ENCODE peak calls at places on chromosomes 16 and 17, in nine cellular contexts. E is foreskin fibroblast, K is fibroblast of lung, S is stomach, J is body of pancreas, Z is mucosa of descending colon, R is neural crest cell, F is HCT116, I is tibial artery. G is an unnamed sample.

GRCh38 chr16:49800876-49801275 is 55.0 kb downstream of the ZNF423 start:
- DNase-seq in E (no peak), K (no peak), S (no peak), J (no peak), Z (no peak), R (no peak), F (no peak), I (no peak), G (no peak)

GRCh38 chr17:67490471-67490870 is 113.4 kb downstream of the PITPNC1 start:
- DNase-seq in E (no peak), K (no peak), S (no peak), J (no peak), Z (no peak), R (no peak), F (no peak), I (no peak), G (no peak)

GRCh38 chr16:57017251-57017650 is 27.9 kb downstream of the NLRC5 start:
- DNase-seq in E (no peak), K (no peak), S (no peak), J (no peak), Z (no peak), R (no peak), F (no peak), I (no peak), G (no peak)

GRCh38 chr16:18050234-18050633 is 286.3 kb downstream of the NPIPA8 start:
- DNase-seq in E (no peak), K (no peak), S (no peak), J (no peak), Z (no peak), R (no peak), F (no peak), I (no peak), G (no peak)

GRCh38 chr17:67845374-67845773 is 20.1 kb downstream of the BPTF start:
- DNase-seq in E (no peak), K (no peak), S (no peak), J (no peak), Z (no peak), R (no peak), F (no peak), I (no peak), G (no peak)

GRCh38 chr16:72884037-72884436 is 163.9 kb downstream of the ZFHX3 start:
- DNase-seq in E (peak; percentile 47), K (peak; percentile 33), S (no peak), J (no peak), Z (no peak), R (no peak), F (no peak), I (no peak), G (no peak)

GRCh38 chr16:10622036-10622921 is 41.9 kb upstream of the EMP2 start:
- DNase-seq in E (no peak), K (no peak), S (no peak), J (no peak), Z (no peak), R (no peak), F (no peak), I (no peak), G (no peak)

GRCh38 chr16:66900721-66901441 is 17.8 kb downstream of the CDH16 start:
- DNase-seq in E (peak; percentile 32), K (no peak), S (no peak), J (no peak), Z (peak; percentile 65), R (no peak), F (no peak), I (no peak), G (no peak)

GRCh38 chr17:65270932-65271700 is 133.9 kb downstream of the RGS9 start:
- DNase-seq in E (no peak), K (peak; percentile 11), S (no peak), J (no peak), Z (no peak), R (no peak), F (no peak), I (no peak), G (no peak)

GRCh38 chr16:68640972-68641371 is 4.1 kb upstream of the CDH3 start:
- DNase-seq in E (peak; percentile 51), K (no peak), S (peak; percentile 29), J (no peak), Z (no peak), R (no peak), F (no peak), I (no peak), G (no peak)

GRCh38 chr17:36741019-36741902 is 139.9 kb downstream of the MRM1 start:
- DNase-seq in E (no peak), K (no peak), S (no peak), J (no peak), Z (no peak), R (no peak), F (no peak), I (no peak), G (no peak)

GRCh38 chr17:75242461-75243042 is 18.9 kb downstream of the GGA3 start:
- DNase-seq in E (no peak), K (no peak), S (no peak), J (no peak), Z (no peak), R (no peak), F (no peak), I (no peak), G (no peak)

GRCh38 chr17:58534901-58535421 is 20.5 kb upstream of the MTMR4 start:
- DNase-seq in E (peak; percentile 76), K (peak; percentile 51), S (no peak), J (no peak), Z (no peak), R (no peak), F (peak; percentile 24), I (no peak), G (no peak)

GRCh38 chr17:58541249-58541648 is 26.8 kb upstream of the MTMR4 start:
- DNase-seq in E (peak; percentile 24), K (no peak), S (no peak), J (no peak), Z (no peak), R (no peak), F (peak; percentile 54), I (no peak), G (no peak)

GRCh38 chr17:2195729-2196128 is 107.9 kb downstream of the SMG6 start:
- DNase-seq in E (peak; percentile 34), K (no peak), S (no peak), J (no peak), Z (no peak), R (no peak), F (no peak), I (no peak), G (no peak)

GRCh38 chr17:76718516-76718915 is 7.8 kb upstream of the MXRA7 start:
- DNase-seq in E (no peak), K (no peak), S (no peak), J (no peak), Z (no peak), R (no peak), F (no peak), I (no peak), G (no peak)

GRCh38 chr17:704111-704864 is 10.4 kb downstream of the VPS53 start:
- DNase-seq in E (peak; percentile 28), K (no peak), S (no peak), J (no peak), Z (no peak), R (no peak), F (no peak), I (no peak), G (no peak)

GRCh38 chr17:4988168-4988567 is 693 bp upstream of the CAMTA2 start:
- DNase-seq in E (peak; percentile 22), K (no peak), S (no peak), J (no peak), Z (no peak), R (no peak), F (no peak), I (no peak), G (peak; percentile 62)

GRCh38 chr17:3935140-3935542 is 18.9 kb upstream of the P2RX1 start:
- DNase-seq in E (peak; percentile 67), K (peak; percentile 79), S (peak; percentile 87), J (peak; percentile 75), Z (peak; percentile 82), R (peak; percentile 62), F (peak; percentile 41), I (no peak), G (no peak)

GRCh38 chr17:57959929-57960328 is 4.7 kb upstream of the CUEDC1 start:
- DNase-seq in E (no peak), K (no peak), S (no peak), J (no peak), Z (no peak), R (no peak), F (no peak), I (peak; percentile 4), G (no peak)

GRCh38 chr17:63434951-63435571 is 11.0 kb downstream of the CYB561 start:
- DNase-seq in E (peak; percentile 69), K (peak; percentile 29), S (peak; percentile 96), J (peak; percentile 93), Z (peak; percentile 81), R (no peak), F (peak; percentile 37), I (peak; percentile 65), G (no peak)
- TF ChIP-seq CTCF in E (peak; percentile 20), K (no peak), S (no peak), J (no peak), Z (no peak), R (no peak), F (peak; percentile 72), I (no peak), G (no peak)

DNA sequence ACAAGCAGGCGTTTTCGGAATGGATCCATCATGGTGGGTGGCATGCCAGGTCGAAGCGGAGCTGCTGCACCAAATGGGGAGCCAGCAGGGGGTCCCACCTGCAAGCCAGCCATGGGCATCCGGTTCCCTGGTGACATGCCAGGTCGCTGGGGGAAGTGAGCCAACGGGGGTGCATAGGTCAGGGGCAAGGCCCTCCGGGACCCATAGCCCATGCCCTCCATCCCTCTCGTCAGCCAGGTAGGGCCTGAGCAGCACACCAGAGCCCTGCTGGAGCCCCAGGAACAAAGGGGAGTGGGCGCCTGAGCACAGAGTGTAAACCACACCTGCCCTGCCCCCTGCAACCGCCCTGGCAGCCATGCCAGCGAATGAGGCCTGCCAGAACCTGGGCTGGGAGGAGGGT is 5.0 kb downstream of the SMARCD2 start:
- DNase-seq in E (no peak), K (no peak), S (no peak), J (no peak), Z (no peak), R (no peak), F (no peak), I (no peak), G (no peak)
- TF ChIP-seq CTCF in E (no peak), K (no peak), S (no peak), J (no peak), Z (no peak), R (no peak), F (no peak), I (no peak), G (no peak)

DNA sequence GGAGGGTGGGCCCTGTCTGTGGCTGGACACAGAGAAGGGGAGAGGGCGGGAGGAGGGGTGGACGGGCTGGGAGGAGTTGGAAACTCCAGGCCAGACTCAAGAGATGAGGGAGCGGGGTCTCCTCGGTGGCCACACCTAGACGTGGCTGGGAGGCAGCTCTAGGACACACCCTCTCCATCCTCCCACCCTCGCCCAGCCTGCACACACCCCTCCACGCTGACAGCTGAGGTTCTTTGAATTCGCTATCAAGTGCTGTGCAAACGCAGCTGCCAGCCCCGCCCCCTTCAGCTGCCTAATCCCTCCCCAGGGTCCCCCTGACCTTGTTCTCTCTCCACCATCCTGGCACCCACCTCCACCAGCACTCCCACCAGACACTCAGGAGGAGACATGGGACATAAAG is 48.7 kb downstream of the DNAH17 start:
- DNase-seq in E (no peak), K (no peak), S (no peak), J (no peak), Z (peak; percentile 14), R (no peak), F (no peak), I (no peak), G (no peak)
- TF ChIP-seq CTCF in E (no peak), K (no peak), S (no peak), J (no peak), Z (no peak), R (no peak), F (no peak), I (no peak), G (no peak)

GRCh38 chr17:21039839-21040575 is 2.8 kb downstream of the USP22 start:
- DNase-seq in E (peak; percentile 58), K (peak; percentile 48), S (no peak), J (peak; percentile 35), Z (peak; percentile 31), R (no peak), F (peak; percentile 53), I (no peak), G (no peak)
- TF ChIP-seq CTCF in E (peak; percentile 35), K (peak; percentile 36), S (no peak), J (no peak), Z (no peak), R (peak; percentile 59), F (peak; percentile 62), I (no peak), G (no peak)